ENCODE peak calls at places on chromosomes 1 and 21, in ten cellular contexts. V is stomach; L is Caco-2; E is CD4-positive, alpha-beta T cell; I is nephron progenitor cell; D is HCT116; W is Calu3; O is tibial artery; Z is psoas muscle; U is coronary artery. C is an unnamed sample.

GRCh38 chr1:203054184-203054583 is 27.9 kb downstream of the PPFIA4 start:
- DNase-seq in I (no peak), L (no peak), E (no peak), W (no peak), V (no peak), Z (no peak), U (no peak), O (no peak), D (no peak), C (no peak)

GRCh38 chr1:110544753-110545152 is 25.8 kb upstream of the KCNA10 start:
- DNase-seq in Z (no peak), L (no peak), V (no peak), U (no peak), W (no peak), D (no peak), I (no peak), E (no peak), O (no peak), C (no peak)

GRCh38 chr1:48595613-48596012 is 123.6 kb upstream of the SPATA6 start:
- DNase-seq in O (no peak), Z (no peak), D (no peak), E (no peak), I (no peak), V (no peak), L (no peak), W (no peak), U (no peak), C (no peak)

GRCh38 chr1:203506821-203507220 is 12.9 kb downstream of the OPTC start:
- DNase-seq in U (no peak), L (no peak), Z (no peak), V (no peak), D (no peak), E (no peak), I (no peak), O (no peak), W (no peak), C (no peak)

GRCh38 chr1:196723325-196724185 is 51.1 kb upstream of the CFHR3 start:
- DNase-seq in L (peak), Z (no peak), O (no peak), W (peak), E (peak), I (peak), D (peak), V (peak), U (no peak), C (peak)

GRCh38 chr1:157992031-157992568 is 1.3 kb upstream of the KIRREL1 start:
- DNase-seq in I (peak), E (peak), O (peak), D (no peak), L (peak), U (peak), Z (peak), W (peak), V (peak), C (peak)

GRCh38 chr1:24266398-24266941 is 52.7 kb upstream of the GRHL3 start:
- DNase-seq in L (peak), D (peak), Z (peak), U (no peak), I (no peak), O (no peak), V (no peak), E (no peak), W (peak), C (no peak)

GRCh38 chr1:181588631-181589030 is 105.3 kb downstream of the CACNA1E start:
- DNase-seq in U (no peak), L (no peak), I (no peak), V (no peak), W (no peak), D (no peak), E (no peak), O (no peak), Z (no peak), C (no peak)

GRCh38 chr1:212153635-212154034 is 118.1 kb downstream of the DTL start:
- DNase-seq in W (no peak), E (no peak), D (no peak), L (no peak), I (no peak), Z (no peak), V (no peak), U (no peak), O (no peak), C (no peak)

GRCh38 chr1:235758931-235759330 is 107.8 kb downstream of the LYST start:
- DNase-seq in I (no peak), V (no peak), O (no peak), D (no peak), W (no peak), L (no peak), U (no peak), E (no peak), Z (peak), C (no peak)

GRCh38 chr1:203145321-203146041 is 18.0 kb downstream of the ADORA1 start:
- DNase-seq in U (no peak), W (no peak), V (no peak), I (no peak), O (no peak), D (no peak), E (no peak), Z (no peak), L (no peak), C (no peak)

GRCh38 chr1:223403184-223403815 is 10.1 kb downstream of the CCDC185 start:
- DNase-seq in U (no peak), I (no peak), D (no peak), V (no peak), Z (no peak), L (no peak), O (no peak), W (no peak), E (no peak), C (no peak)

GRCh38 chr1:82161651-82162238 is 361.0 kb downstream of the ADGRL2 start:
- DNase-seq in U (no peak), W (no peak), D (no peak), L (no peak), Z (no peak), I (peak), V (no peak), E (no peak), O (no peak), C (no peak)

GRCh38 chr1:205247130-205247921 is 19.6 kb downstream of the TMCC2 start:
- DNase-seq in L (no peak), U (no peak), E (no peak), D (no peak), O (peak), W (no peak), Z (peak), I (no peak), V (no peak), C (no peak)

GRCh38 chr1:218339267-218339831 is 5.8 kb upstream of the TGFB2 start:
- DNase-seq in O (no peak), L (peak), W (no peak), D (no peak), U (no peak), V (no peak), E (no peak), Z (no peak), I (no peak), C (no peak)

GRCh38 chr1:61741682-61742619 is at the start of gene PATJ:
- DNase-seq in D (peak), V (peak), I (peak), W (peak), E (peak), L (peak), Z (peak), O (peak), U (no peak), C (peak)

GRCh38 chr1:156279837-156280236 is 2.8 kb downstream of the SMG5 start:
- DNase-seq in I (no peak), O (no peak), W (no peak), L (no peak), D (no peak), Z (no peak), U (no peak), V (no peak), E (no peak), C (no peak)

GRCh38 chr1:156282479-156283222 is at the start of gene SMG5:
- DNase-seq in U (peak), O (peak), L (peak), V (peak), Z (peak), E (peak), D (peak), I (peak), W (peak), C (peak)

GRCh38 chr1:156284112-156284511 is at the start of gene TMEM79:
- DNase-seq in O (no peak), I (no peak), Z (no peak), U (no peak), W (peak), V (no peak), E (no peak), D (no peak), L (peak), C (no peak)

GRCh38 chr1:156282143-156282478 is 514 bp downstream of the SMG5 start:
- DNase-seq in L (no peak), V (no peak), O (no peak), E (no peak), D (peak), I (no peak), W (no peak), U (no peak), Z (no peak), C (no peak)

DNA sequence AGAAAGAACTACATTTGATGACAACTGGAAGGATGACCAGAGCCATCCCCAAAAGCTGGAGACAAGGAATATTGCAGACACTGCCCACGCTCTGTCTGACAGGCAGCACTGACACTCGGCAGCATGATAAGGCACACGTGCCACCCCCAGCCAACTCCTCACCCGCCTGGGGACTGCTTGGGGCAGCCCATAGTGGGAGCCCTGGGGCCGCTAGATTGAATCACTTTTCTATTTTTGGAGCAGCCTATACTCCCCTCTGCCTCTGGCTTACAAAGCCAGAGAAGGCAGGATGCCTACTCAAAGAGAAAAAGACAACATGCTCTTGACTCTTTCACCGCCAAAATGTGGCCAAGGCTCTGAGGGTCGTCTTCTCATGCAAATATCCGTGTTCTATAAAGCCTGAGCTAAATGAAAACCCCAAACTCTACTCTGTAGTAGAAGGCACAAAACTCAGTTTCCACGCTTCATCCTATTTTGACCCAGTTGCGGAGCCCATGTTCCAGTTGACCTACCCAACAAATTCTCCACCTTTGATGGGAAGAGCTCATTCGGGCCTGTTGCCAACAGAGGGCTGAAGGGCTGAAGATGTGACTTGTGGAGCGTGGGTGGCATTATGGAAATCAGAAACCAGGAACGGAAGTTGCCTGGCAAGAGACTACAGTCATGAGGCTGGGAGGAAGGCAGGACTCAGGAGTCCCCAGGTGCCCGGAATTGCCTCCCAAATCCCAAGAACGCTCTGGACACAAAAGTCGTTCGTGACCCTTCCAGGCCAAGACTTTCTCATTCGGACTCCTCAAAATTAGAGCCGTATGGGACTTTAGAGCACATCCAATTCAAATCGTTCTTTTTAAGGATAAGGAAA is 1.1 kb downstream of the SMG5 start:
- DNase-seq in I (no peak), D (no peak), O (no peak), L (no peak), Z (peak), U (no peak), E (no peak), V (no peak), W (peak), C (no peak)
- TF ChIP-seq CTCF in I (no peak), D (no peak), O (no peak), L (no peak), Z (no peak), U (no peak), E (no peak), V (no peak), W (no peak), C (no peak)

GRCh38 chr1:206939131-206939530 is 7.1 kb downstream of the PIGR start:
- DNase-seq in L (no peak), D (no peak), U (no peak), W (no peak), O (no peak), V (no peak), Z (no peak), I (no peak), E (no peak), C (no peak)

GRCh38 chr1:206940588-206940936 is 5.7 kb downstream of the PIGR start:
- DNase-seq in I (no peak), W (no peak), L (no peak), Z (no peak), O (no peak), D (no peak), V (no peak), U (no peak), E (no peak), C (no peak)

GRCh38 chr1:206935491-206936067 is 10.7 kb downstream of the PIGR start:
- DNase-seq in O (no peak), V (peak), U (no peak), D (no peak), W (peak), L (peak), E (no peak), I (peak), Z (no peak), C (peak)

GRCh38 chr1:206939841-206940587 is 6.3 kb downstream of the PIGR start:
- DNase-seq in I (no peak), V (peak), E (no peak), O (no peak), W (no peak), L (no peak), U (no peak), Z (no peak), D (no peak), C (no peak)

DNA sequence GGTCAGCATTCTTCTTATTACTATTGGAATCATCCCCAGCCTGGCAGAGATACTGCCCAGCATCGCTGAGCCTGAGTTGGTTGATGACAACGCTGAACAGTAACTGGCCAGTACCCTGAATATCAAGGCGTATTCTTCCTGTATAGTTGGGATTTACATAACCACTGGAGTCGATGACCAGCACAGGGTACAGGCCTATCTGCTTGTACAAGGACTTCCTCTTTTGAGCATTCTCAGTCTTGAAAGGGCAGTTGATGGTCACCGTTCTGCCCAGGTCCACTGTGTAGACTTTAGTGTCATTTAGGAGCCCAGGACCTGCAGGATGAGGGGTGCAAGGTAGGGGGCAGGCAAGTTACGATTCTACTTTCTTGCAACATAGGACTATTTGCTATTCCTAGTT is 8.8 kb downstream of the PIGR start:
- DNase-seq in I (no peak), U (no peak), O (no peak), W (no peak), E (no peak), L (no peak), V (no peak), D (no peak), Z (no peak), C (no peak)
- TF ChIP-seq CTCF in I (no peak), U (no peak), O (no peak), W (no peak), E (no peak), L (no peak), V (no peak), D (no peak), Z (no peak), C (no peak)

DNA sequence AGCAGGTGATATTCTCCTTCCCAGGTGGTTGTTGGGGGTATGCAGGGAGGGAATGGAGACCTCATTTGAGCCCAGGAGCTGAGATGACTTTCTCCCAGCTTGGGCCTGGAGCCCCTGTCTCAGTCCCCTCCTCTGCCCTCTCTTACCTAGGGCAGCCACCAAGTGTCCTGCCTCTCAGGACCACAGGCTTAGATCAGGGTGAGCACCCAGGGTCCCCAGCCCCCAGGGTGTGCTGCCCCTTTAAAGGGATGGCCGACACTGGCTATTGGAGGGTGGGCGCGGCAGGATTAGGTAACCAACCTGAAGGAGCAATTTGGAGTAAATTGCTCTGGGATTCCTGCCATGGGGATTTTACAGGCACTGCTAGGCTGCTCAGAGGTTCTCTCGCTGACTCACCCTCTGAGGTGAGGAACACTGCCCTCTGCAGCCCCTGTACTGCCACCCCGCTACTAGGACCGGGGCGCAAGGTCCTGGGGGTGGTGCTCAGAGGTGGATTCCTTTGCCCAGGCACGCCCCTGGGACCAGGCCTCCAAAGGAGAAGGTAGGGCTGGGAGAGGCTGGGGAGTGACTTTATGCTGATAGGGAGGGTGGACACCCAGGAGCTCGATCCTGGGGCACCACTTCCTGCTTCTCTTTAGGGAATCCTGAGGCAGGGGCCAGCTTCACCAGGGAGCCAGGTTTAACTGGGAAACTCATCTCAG is 1.5 kb downstream of the RPS6KA1 start:
- DNase-seq in U (no peak), D (peak), E (no peak), L (peak), V (peak), I (peak), Z (no peak), O (no peak), W (peak), C (no peak)
- TF ChIP-seq CTCF in U (no peak), D (peak), E (no peak), L (no peak), V (no peak), I (no peak), Z (no peak), O (no peak), W (peak), C (peak)

DNA sequence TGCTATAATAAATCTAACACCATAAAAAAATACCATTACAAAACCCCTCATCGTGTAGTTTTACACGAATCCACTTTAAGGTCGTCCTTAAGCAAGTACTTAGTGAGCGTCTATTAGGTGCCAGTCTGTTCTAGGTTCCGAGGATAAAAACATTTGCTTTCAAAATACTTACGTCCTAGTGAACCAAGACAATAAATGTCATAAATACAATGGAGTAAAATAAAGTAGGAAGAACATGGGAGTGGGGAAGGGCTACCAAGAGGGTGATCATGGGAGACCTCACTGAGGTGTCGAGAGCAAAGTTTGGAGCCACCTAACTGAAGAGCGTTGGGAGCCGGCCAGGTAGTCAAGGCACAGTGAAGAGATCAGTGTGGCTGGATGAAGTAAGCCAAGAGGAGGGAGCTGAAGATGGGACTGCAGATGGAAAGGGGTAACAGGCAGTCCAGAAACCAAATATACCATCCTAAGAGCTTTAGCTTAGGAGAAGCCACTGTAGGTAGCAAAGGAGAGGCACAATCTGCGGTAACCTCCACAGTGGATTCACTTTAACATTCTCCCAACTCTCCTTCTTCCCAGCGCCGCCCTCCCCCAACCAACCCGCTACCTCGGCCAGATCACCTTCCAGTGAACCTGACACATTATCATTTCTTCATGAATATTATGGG is 684 bp downstream of the LTN1 start:
- DNase-seq in L (peak), D (no peak), E (no peak), Z (no peak), I (no peak), W (no peak), U (no peak), V (no peak), O (no peak), C (no peak)
- TF ChIP-seq CTCF in L (no peak), D (no peak), E (no peak), Z (no peak), I (no peak), W (no peak), U (no peak), V (no peak), O (no peak), C (no peak)

GRCh38 chr1:19313636-19313959 is 1.5 kb downstream of the SLC66A1 start:
- DNase-seq in D (no peak), I (no peak), U (no peak), Z (no peak), V (no peak), E (no peak), O (no peak), L (no peak), W (no peak), C (no peak)

GRCh38 chr1:19310720-19311502 is 1.0 kb downstream of the AKR7A2 start:
- DNase-seq in D (no peak), E (no peak), O (no peak), Z (no peak), L (no peak), V (no peak), W (no peak), U (no peak), I (no peak), C (no peak)

GRCh38 chr1:19312782-19313635 is 883 bp downstream of the SLC66A1 start:
- DNase-seq in Z (no peak), U (no peak), I (no peak), W (no peak), V (no peak), E (peak), D (no peak), O (no peak), L (no peak), C (no peak)

GRCh38 chr1:19311503-19311930 is 427 bp downstream of the AKR7A2 start:
- DNase-seq in Z (no peak), U (no peak), I (no peak), W (peak), V (no peak), O (no peak), L (no peak), E (peak), D (no peak), C (no peak)

DNA sequence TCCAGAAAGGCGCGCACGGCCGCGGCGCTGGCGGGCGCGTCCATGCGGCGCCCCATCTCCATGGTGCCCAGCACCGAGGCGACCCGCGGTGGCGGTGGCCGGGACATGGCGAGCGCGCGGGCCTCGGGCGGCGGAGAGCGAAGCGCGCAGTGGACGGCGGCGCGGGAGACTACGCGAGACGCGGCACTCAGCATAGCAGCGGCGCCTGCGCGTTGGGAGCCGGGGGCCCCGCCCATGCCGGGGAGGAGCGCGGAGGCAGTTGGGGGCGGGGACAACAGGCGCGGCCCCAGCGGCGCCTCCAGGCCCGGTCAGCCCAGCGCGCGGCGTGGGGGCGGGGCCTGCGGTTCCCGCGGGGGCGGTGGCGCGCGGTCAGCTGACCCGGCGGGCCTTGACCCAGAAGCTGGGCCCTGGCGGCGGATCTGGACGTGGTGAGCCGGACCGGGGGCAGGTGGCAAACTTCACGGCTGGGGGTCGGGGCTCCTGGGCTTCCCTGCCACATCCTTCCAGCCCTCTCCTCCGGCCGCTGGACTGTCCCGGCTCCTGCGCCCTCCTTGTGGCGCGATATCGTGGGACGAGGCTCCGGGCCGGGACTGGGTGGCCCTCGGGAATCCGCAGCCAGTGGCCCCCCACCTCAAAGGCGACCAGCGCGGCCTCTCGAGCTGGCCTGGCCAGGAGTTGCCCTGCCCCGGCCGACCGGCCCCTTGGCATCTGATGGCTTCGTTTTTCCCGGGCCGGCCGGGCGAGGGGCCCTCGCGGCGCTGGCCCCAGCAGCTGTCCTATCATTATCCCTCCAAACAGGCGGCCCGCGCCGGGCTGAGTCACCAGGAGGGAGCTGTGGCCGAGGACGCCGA is at the start of the genes AKR7A2 and SLC66A1:
- DNase-seq in Z (peak), D (peak), O (peak), W (peak), U (peak), E (peak), V (peak), I (peak), L (peak), C (peak)
- TF ChIP-seq CTCF in Z (peak), D (no peak), O (no peak), W (no peak), U (no peak), E (no peak), V (no peak), I (no peak), L (no peak), C (no peak)